ENCODE peak calls at places on chromosomes 2 and 18, in four cellular contexts. I is IMR-90, V is H9, L is mesendoderm. O is an unnamed sample.

GRCh38 chr2:170930132-170931109 is 1.4 kb downstream of the GORASP2 start:
- DNase-seq in I (peak; percentile 17), V (no peak), L (peak; percentile 57), O (no peak)

GRCh38 chr2:239594772-239595608 is 194.2 kb upstream of the HDAC4 start:
- DNase-seq in I (no peak), V (peak; percentile 13), L (no peak), O (no peak)

GRCh38 chr2:33380001-33380609 is 96.3 kb upstream of the RASGRP3 start:
- DNase-seq in I (no peak), V (no peak), L (peak; percentile 54), O (no peak)

GRCh38 chr2:9805435-9806297 is 37.6 kb upstream of the TAF1B start:
- DNase-seq in I (peak; percentile 84), V (no peak), L (no peak), O (no peak)

GRCh38 chr2:12675352-12675795 is 41.4 kb upstream of the TRIB2 start:
- DNase-seq in I (peak; percentile 53), V (no peak), L (peak; percentile 70), O (no peak)

GRCh38 chr2:134367915-134368911 is 114.3 kb downstream of the MGAT5 start:
- DNase-seq in I (peak; percentile 69), V (no peak), L (no peak), O (no peak)

GRCh38 chr2:78757652-78758051 is 267.9 kb upstream of the REG3G start:
- DNase-seq in I (no peak), V (no peak), L (peak; percentile 38), O (no peak)

GRCh38 chr18:49753643-49754042 is 59.7 kb downstream of the ACAA2 start:
- DNase-seq in I (no peak), V (no peak), L (no peak), O (no peak)

GRCh38 chr2:9885036-9885684 is 41.9 kb downstream of the TAF1B start:
- DNase-seq in I (peak; percentile 59), V (no peak), L (no peak), O (no peak)

GRCh38 chr18:21502661-21503060 is 97.8 kb downstream of the ESCO1 start:
- DNase-seq in I (no peak), V (no peak), L (no peak), O (no peak)

GRCh38 chr2:240836781-240837467 is 16.9 kb upstream of the KIF1A start:
- DNase-seq in I (peak; percentile 66), V (no peak), L (no peak), O (no peak)

GRCh38 chr2:81327916-81328315 is 1023.4 kb upstream of the LRRTM1 start:
- DNase-seq in I (no peak), V (no peak), L (no peak), O (no peak)

GRCh38 chr2:172488556-172488955 is 61.2 kb downstream of the ITGA6 start:
- DNase-seq in I (no peak), V (no peak), L (no peak), O (no peak)

GRCh38 chr2:27191107-27191829 is 20.6 kb upstream of the ATRAID start:
- DNase-seq in I (peak; percentile 71), V (peak; percentile 53), L (peak; percentile 61), O (no peak)

GRCh38 chr2:16948073-16948472 is 282.4 kb upstream of the CYRIA start:
- DNase-seq in I (no peak), V (no peak), L (peak; percentile 65), O (no peak)

GRCh38 chr2:15893689-15894325 is 46.5 kb upstream of the MYCN start:
- DNase-seq in I (no peak), V (no peak), L (no peak), O (no peak)

GRCh38 chr2:204533629-204534370 is 11.5 kb upstream of the PARD3B start:
- DNase-seq in I (peak; percentile 69), V (no peak), L (no peak), O (no peak)

GRCh38 chr2:200695178-200695930 is 109.5 kb downstream of the AOX1 start:
- DNase-seq in I (no peak), V (no peak), L (no peak), O (no peak)

GRCh38 chr2:9332136-9332852 is 91.0 kb downstream of the ITGB1BP1 start:
- DNase-seq in I (no peak), V (no peak), L (no peak), O (no peak)

GRCh38 chr18:23380817-23381216 is 72.3 kb upstream of the RIOK3 start:
- DNase-seq in I (peak; percentile 94), V (no peak), L (no peak), O (no peak)

GRCh38 chr18:54223568-54224241 is 764 bp downstream of the MBD2 start:
- DNase-seq in I (peak; percentile 92), V (peak; percentile 32), L (peak; percentile 45), O (no peak)

GRCh38 chr18:54220406-54220805 is 4.1 kb downstream of the MBD2 start:
- DNase-seq in I (no peak), V (no peak), L (no peak), O (no peak)

GRCh38 chr18:54228364-54228763 is 3.9 kb upstream of the MBD2 start:
- DNase-seq in I (no peak), V (no peak), L (peak; percentile 85), O (no peak)

GRCh38 chr18:54222922-54223567 is 1.4 kb downstream of the MBD2 start:
- DNase-seq in I (no peak), V (no peak), L (peak; percentile 37), O (no peak)

DNA sequence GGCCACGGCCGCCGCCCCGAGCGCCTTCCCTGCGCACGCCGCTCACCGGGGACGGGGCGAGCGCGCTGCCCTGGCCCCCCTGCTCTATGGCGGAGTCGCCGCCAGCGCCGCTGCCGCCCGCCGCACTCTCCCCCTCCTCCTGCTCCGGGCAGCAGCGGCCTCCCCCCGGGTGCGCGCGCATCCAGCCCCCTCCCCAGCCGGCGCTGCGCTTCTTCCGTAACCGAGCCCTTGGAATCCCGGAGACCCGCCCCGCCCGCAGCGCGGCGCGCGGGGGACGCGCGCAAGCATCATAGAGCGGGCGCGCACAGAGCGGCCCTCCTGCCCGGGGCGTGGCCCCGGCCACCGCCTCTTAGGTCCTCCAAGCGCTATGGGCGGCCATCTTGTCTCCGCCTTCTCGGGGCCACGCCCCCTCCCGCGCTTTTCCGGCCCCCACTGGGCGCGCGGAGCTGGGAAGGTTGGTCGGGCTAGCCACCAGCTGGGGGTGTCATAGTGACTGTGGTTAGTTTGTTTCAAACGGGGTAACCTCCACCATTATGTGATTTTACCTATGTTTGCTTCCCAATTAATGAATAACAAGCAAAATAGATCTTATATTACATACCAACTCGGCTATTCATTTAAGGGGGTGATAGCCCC is at the start of gene MBD2:
- DNase-seq in I (peak; percentile 93), V (peak; percentile 96), L (peak; percentile 98), O (peak; percentile 89)
- H3K56ac ChIP-seq in I (peak within 1 kb of the TSS; percentile 48), V (no peak within 1 kb of the TSS), L (peak within 1 kb of the TSS; percentile 88), O (no peak within 1 kb of the TSS)

GRCh38 chr2:54122939-54123338 is 7.5 kb downstream of the ACYP2 start:
- DNase-seq in I (peak; percentile 80), V (no peak), L (no peak), O (no peak)
- H3K56ac ChIP-seq in I (peak overlapping the region; percentile 23), V (no peak overlapping the region), L (no peak overlapping the region), O (no peak overlapping the region)

GRCh38 chr18:55321268-55322175 is 266.5 kb downstream of the TCF4 start:
- DNase-seq in I (peak; percentile 89), V (peak; percentile 85), L (peak; percentile 93), O (no peak)
- H3K56ac ChIP-seq in I (peak overlapping the region; percentile 55), V (no peak overlapping the region), L (peak overlapping the region; percentile 61), O (no peak overlapping the region)

DNA sequence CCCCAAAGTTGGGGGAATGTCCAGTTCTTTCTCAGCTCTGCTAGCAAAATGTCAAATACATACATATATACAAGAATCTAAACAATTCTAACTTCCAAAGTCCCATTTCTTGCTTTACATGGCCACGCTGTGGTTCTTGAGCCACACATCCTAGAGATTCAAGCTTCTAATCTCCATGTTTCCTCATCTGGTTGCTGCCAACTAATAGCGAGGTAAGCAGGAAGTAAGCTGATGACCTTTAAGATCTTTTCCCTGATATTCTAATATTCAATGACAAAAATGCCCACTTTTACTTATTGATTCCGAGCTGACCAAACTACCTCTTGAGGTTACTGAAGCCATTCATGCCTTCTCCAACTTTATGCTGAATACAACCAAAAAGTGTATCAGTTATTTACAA is 3.3 kb downstream of the VPS54 start:
- DNase-seq in I (no peak), V (no peak), L (peak; percentile 32), O (no peak)
- H3K56ac ChIP-seq in I (no peak overlapping the region), V (no peak overlapping the region), L (no peak overlapping the region), O (no peak overlapping the region)

GRCh38 chr18:837922-838321 is 25.9 kb upstream of the YES1 start:
- DNase-seq in I (no peak), V (no peak), L (no peak), O (no peak)
- H3K56ac ChIP-seq in I (no peak overlapping the region), V (no peak overlapping the region), L (no peak overlapping the region), O (no peak overlapping the region)

GRCh38 chr2:45382744-45383143 is 228.3 kb downstream of the SRBD1 start:
- DNase-seq in I (peak; percentile 65), V (no peak), L (no peak), O (no peak)

GRCh38 chr2:45379399-45380087 is 231.5 kb downstream of the SRBD1 start:
- DNase-seq in I (no peak), V (no peak), L (no peak), O (no peak)

DNA sequence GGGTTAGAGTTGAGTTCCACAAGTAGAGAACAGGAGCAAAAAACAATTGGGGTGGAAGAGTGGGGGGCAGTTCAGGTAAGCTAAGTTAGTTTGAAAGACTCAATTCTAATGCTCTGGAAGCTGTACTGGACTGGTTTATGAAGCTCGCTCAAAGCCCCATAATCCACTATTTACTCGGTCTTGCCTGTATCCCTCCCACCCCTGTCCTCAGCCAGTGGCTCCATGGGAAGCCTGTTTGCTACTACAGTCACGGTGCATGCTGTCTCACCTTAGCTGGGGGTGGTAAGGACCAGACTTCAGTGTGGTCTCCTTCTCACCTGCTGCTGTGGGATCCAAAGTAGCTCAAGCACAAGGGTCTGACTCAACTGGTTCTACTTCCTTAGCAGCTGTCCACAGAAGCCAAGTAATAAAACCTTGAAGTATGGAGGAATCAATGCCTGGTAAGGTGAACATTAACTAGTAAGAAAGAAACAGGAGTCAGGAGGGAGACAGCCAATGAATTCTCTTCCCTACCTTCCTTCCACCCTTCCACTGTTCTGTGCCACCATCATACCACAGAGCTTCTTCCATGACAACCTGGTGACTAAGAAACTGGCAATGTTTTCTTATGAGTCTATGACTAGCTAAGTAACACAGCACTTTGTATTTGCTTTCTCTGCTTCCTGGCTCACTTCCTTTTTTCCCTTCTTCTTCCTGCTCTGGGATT is 230.8 kb downstream of the SRBD1 start:
- DNase-seq in I (peak; percentile 60), V (no peak), L (no peak), O (no peak)
- H3K56ac ChIP-seq in I (no peak overlapping the region), V (no peak overlapping the region), L (no peak overlapping the region), O (no peak overlapping the region)

GRCh38 chr2:218957685-218958084 is 1.8 kb upstream of the CDK5R2 start:
- DNase-seq in I (no peak), V (no peak), L (no peak), O (no peak)
- H3K56ac ChIP-seq in I (no peak overlapping the region), V (no peak overlapping the region), L (no peak overlapping the region), O (no peak overlapping the region)